ENCODE peak calls at places on chromosomes 2 and 18, in five cellular contexts. One of them, this sample, is unnamed.

GRCh38 chr2:37191253-37191652 is 2.8 kb upstream of the SULT6B1 start:
- DNase-seq in aorta: no peak
- DNase-seq in heart left ventricle: no peak
- DNase-seq in tibial artery: no peak
- DNase-seq in IMR-90: no peak
- DNase-seq in this sample: no peak

GRCh38 chr18:68797901-68798300 is at the start of gene CCDC102B:
- DNase-seq in aorta: no peak
- DNase-seq in heart left ventricle: no peak
- DNase-seq in tibial artery: no peak
- DNase-seq in IMR-90: peak; percentile 94
- DNase-seq in this sample: no peak

GRCh38 chr18:7617738-7618422 is 50.8 kb downstream of the PTPRM start:
- DNase-seq in aorta: no peak
- DNase-seq in heart left ventricle: peak; percentile 64
- DNase-seq in tibial artery: no peak
- DNase-seq in IMR-90: peak; percentile 70
- DNase-seq in this sample: no peak

GRCh38 chr18:10419420-10420103 is 34.9 kb upstream of the APCDD1 start:
- DNase-seq in aorta: no peak
- DNase-seq in heart left ventricle: no peak
- DNase-seq in tibial artery: no peak
- DNase-seq in IMR-90: peak; percentile 66
- DNase-seq in this sample: no peak

GRCh38 chr18:76991021-76991688 is 141.4 kb downstream of the MBP start:
- DNase-seq in aorta: no peak
- DNase-seq in heart left ventricle: no peak
- DNase-seq in tibial artery: no peak
- DNase-seq in IMR-90: no peak
- DNase-seq in this sample: no peak

GRCh38 chr2:149068225-149068995 is 29.9 kb downstream of the LYPD6B start:
- DNase-seq in aorta: no peak
- DNase-seq in heart left ventricle: no peak
- DNase-seq in tibial artery: no peak
- DNase-seq in IMR-90: no peak
- DNase-seq in this sample: no peak

GRCh38 chr2:3305431-3305830 is 72.2 kb downstream of the EIPR1 start:
- DNase-seq in aorta: peak; percentile 65
- DNase-seq in heart left ventricle: no peak
- DNase-seq in tibial artery: no peak
- DNase-seq in IMR-90: no peak
- DNase-seq in this sample: no peak

GRCh38 chr2:236558999-236559978 is 10.3 kb upstream of the ACKR3 start:
- DNase-seq in aorta: no peak
- DNase-seq in heart left ventricle: no peak
- DNase-seq in tibial artery: no peak
- DNase-seq in IMR-90: no peak
- DNase-seq in this sample: no peak

GRCh38 chr18:21457179-21457535 is 143.3 kb downstream of the ESCO1 start:
- DNase-seq in aorta: no peak
- DNase-seq in heart left ventricle: no peak
- DNase-seq in tibial artery: no peak
- DNase-seq in IMR-90: peak; percentile 9
- DNase-seq in this sample: no peak

GRCh38 chr18:59655661-59656060 is 41.6 kb downstream of the CCBE1 start:
- DNase-seq in aorta: no peak
- DNase-seq in heart left ventricle: no peak
- DNase-seq in tibial artery: no peak
- DNase-seq in IMR-90: no peak
- DNase-seq in this sample: no peak

GRCh38 chr2:219706823-219707281 is 79.4 kb downstream of the SLC4A3 start:
- DNase-seq in aorta: no peak
- DNase-seq in heart left ventricle: no peak
- DNase-seq in tibial artery: no peak
- DNase-seq in IMR-90: peak; percentile 67
- DNase-seq in this sample: peak; percentile 62

GRCh38 chr2:190088917-190089316 is 26.4 kb upstream of the MSTN start:
- DNase-seq in aorta: no peak
- DNase-seq in heart left ventricle: peak; percentile 44
- DNase-seq in tibial artery: no peak
- DNase-seq in IMR-90: peak; percentile 71
- DNase-seq in this sample: no peak

GRCh38 chr2:65386340-65386739 is 46.1 kb downstream of the SPRED2 start:
- DNase-seq in aorta: no peak
- DNase-seq in heart left ventricle: no peak
- DNase-seq in tibial artery: no peak
- DNase-seq in IMR-90: no peak
- DNase-seq in this sample: no peak

GRCh38 chr2:149559341-149560068 is 28.1 kb downstream of the MMADHC start:
- DNase-seq in aorta: no peak
- DNase-seq in heart left ventricle: no peak
- DNase-seq in tibial artery: no peak
- DNase-seq in IMR-90: no peak
- DNase-seq in this sample: no peak

GRCh38 chr2:27322301-27322765 is 564 bp downstream of the MPV17 start:
- DNase-seq in aorta: no peak
- DNase-seq in heart left ventricle: no peak
- DNase-seq in tibial artery: no peak
- DNase-seq in IMR-90: peak; percentile 8
- DNase-seq in this sample: peak; percentile 49

GRCh38 chr18:76445275-76445674 is 49.8 kb downstream of the ZNF516 start:
- DNase-seq in aorta: no peak
- DNase-seq in heart left ventricle: no peak
- DNase-seq in tibial artery: no peak
- DNase-seq in IMR-90: peak; percentile 84
- DNase-seq in this sample: no peak

GRCh38 chr2:73716518-73717250 is 20.5 kb downstream of the TPRKB start:
- DNase-seq in aorta: no peak
- DNase-seq in heart left ventricle: no peak
- DNase-seq in tibial artery: no peak
- DNase-seq in IMR-90: peak; percentile 57
- DNase-seq in this sample: no peak

GRCh38 chr18:43526436-43527150 is 249.3 kb upstream of the SYT4 start:
- DNase-seq in aorta: no peak
- DNase-seq in heart left ventricle: no peak
- DNase-seq in tibial artery: no peak
- DNase-seq in IMR-90: no peak
- DNase-seq in this sample: no peak

GRCh38 chr2:45765847-45766254 is 114.4 kb downstream of the PRKCE start:
- DNase-seq in aorta: no peak
- DNase-seq in heart left ventricle: peak; percentile 33
- DNase-seq in tibial artery: no peak
- DNase-seq in IMR-90: peak; percentile 36
- DNase-seq in this sample: no peak

GRCh38 chr18:63322908-63323634 is 3.5 kb upstream of the BCL2 start:
- DNase-seq in aorta: no peak
- DNase-seq in heart left ventricle: peak; percentile 62
- DNase-seq in tibial artery: no peak
- DNase-seq in IMR-90: peak; percentile 73
- DNase-seq in this sample: no peak

GRCh38 chr2:165369131-165369935 is 100.2 kb upstream of the CSRNP3 start:
- DNase-seq in aorta: no peak
- DNase-seq in heart left ventricle: no peak
- DNase-seq in tibial artery: no peak
- DNase-seq in IMR-90: no peak
- DNase-seq in this sample: no peak

GRCh38 chr18:58263055-58263732 is 219.2 kb downstream of the NEDD4L start:
- DNase-seq in aorta: no peak
- DNase-seq in heart left ventricle: no peak
- DNase-seq in tibial artery: no peak
- DNase-seq in IMR-90: peak; percentile 24
- DNase-seq in this sample: no peak

GRCh38 chr2:3960106-3960505 is 256.7 kb downstream of the DCDC2C start:
- DNase-seq in aorta: no peak
- DNase-seq in heart left ventricle: no peak
- DNase-seq in tibial artery: no peak
- DNase-seq in IMR-90: no peak
- DNase-seq in this sample: no peak

GRCh38 chr2:240796543-240797499 is 23.2 kb downstream of the KIF1A start:
- DNase-seq in aorta: peak; percentile 44
- DNase-seq in heart left ventricle: no peak
- DNase-seq in tibial artery: no peak
- DNase-seq in IMR-90: no peak
- DNase-seq in this sample: peak; percentile 38

GRCh38 chr2:237096201-237096600 is 10.5 kb downstream of the COPS8 start:
- DNase-seq in aorta: no peak
- DNase-seq in heart left ventricle: no peak
- DNase-seq in tibial artery: no peak
- DNase-seq in IMR-90: no peak
- DNase-seq in this sample: no peak

GRCh38 chr2:120105360-120105759 is 92.5 kb downstream of the EPB41L5 start:
- DNase-seq in aorta: no peak
- DNase-seq in heart left ventricle: no peak
- DNase-seq in tibial artery: no peak
- DNase-seq in IMR-90: peak; percentile 13
- DNase-seq in this sample: no peak

GRCh38 chr2:13114391-13114790 is 397.7 kb downstream of the TRIB2 start:
- DNase-seq in aorta: no peak
- DNase-seq in heart left ventricle: no peak
- DNase-seq in tibial artery: no peak
- DNase-seq in IMR-90: peak; percentile 11
- DNase-seq in this sample: no peak

GRCh38 chr2:227370791-227371312 is 8.3 kb downstream of the TM4SF20 start:
- DNase-seq in aorta: no peak
- DNase-seq in heart left ventricle: no peak
- DNase-seq in tibial artery: no peak
- DNase-seq in IMR-90: peak; percentile 85
- DNase-seq in this sample: no peak

GRCh38 chr2:103119352-103119751 is 357.5 kb downstream of the TMEM182 start:
- DNase-seq in aorta: no peak
- DNase-seq in heart left ventricle: no peak
- DNase-seq in tibial artery: no peak
- DNase-seq in IMR-90: no peak
- DNase-seq in this sample: no peak

DNA sequence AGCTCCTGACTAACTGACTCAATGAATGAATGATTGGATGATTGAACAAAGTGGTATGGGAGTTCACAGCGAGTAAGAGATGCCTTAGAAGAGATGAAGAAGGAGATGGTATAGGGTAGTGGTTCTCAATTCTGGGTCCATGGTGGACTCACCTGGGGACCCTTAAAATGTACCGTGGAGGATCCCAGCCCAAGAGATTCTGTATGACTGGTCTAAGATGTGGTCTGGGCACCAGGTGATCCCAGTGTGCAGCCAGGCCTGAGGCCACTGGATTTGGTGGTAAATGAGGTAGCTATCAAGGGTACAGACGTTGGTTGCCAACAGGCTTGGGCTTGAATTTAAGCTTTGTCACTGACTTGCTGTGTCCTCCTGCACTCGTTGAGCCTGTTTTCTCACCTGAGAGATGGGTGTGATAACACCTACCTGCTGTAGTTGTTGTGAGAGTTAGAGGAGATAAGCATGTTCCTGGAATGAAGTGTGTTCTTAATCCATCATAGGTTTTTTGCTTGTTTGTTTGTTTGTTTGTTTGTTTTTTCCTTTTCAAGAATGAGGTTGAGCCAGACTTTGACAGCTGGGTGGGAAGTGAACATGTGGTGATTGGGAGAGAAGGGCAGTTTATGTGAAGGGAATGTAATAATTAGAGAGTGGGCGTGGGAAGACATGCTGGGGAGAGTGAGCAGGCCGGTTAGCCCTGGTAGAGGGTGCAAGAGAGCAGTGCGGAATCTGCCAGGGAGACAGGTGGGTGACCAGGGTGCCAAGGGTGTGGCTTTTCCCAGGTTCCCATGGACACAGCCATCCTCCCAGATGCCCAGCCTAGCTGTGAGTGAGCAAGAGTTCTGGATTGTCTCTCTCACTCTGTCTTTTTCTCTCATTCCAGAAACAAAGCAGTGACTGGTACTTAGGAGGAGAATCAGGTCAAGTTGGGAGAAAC is 31.4 kb upstream of the IL1B start:
- DNase-seq in aorta: no peak
- DNase-seq in heart left ventricle: no peak
- DNase-seq in tibial artery: peak; percentile 31
- DNase-seq in IMR-90: no peak
- DNase-seq in this sample: no peak
- H3K9me3 ChIP-seq in aorta: no peaks in the 10 kb centered on the region
- H3K9me3 ChIP-seq in heart left ventricle: no peaks in the 10 kb centered on the region
- H3K9me3 ChIP-seq in tibial artery: no peaks in the 10 kb centered on the region
- H3K9me3 ChIP-seq in IMR-90: peaks cover 5% of the 10 kb centered on the region
- H3K9me3 ChIP-seq in this sample: no peaks in the 10 kb centered on the region

GRCh38 chr2:188319845-188320244 is 28.2 kb downstream of the GULP1 start:
- DNase-seq in aorta: no peak
- DNase-seq in heart left ventricle: no peak
- DNase-seq in tibial artery: no peak
- DNase-seq in IMR-90: no peak
- DNase-seq in this sample: no peak
- H3K27ac ChIP-seq in aorta: no peak overlapping the region
- H3K27ac ChIP-seq in heart left ventricle: no peak overlapping the region
- H3K27ac ChIP-seq in tibial artery: no peak overlapping the region
- H3K27ac ChIP-seq in IMR-90: no peak overlapping the region
- H3K27ac ChIP-seq in this sample: no peak overlapping the region

GRCh38 chr2:136437461-136437860 is 319.5 kb upstream of the CXCR4 start:
- DNase-seq in aorta: no peak
- DNase-seq in heart left ventricle: no peak
- DNase-seq in tibial artery: no peak
- DNase-seq in IMR-90: no peak
- DNase-seq in this sample: no peak

GRCh38 chr2:136436921-136437320 is 319.0 kb upstream of the CXCR4 start:
- DNase-seq in aorta: no peak
- DNase-seq in heart left ventricle: no peak
- DNase-seq in tibial artery: no peak
- DNase-seq in IMR-90: no peak
- DNase-seq in this sample: no peak

GRCh38 chr2:136439277-136439676 is 321.3 kb upstream of the CXCR4 start:
- DNase-seq in aorta: no peak
- DNase-seq in heart left ventricle: no peak
- DNase-seq in tibial artery: no peak
- DNase-seq in IMR-90: no peak
- DNase-seq in this sample: no peak

GRCh38 chr2:136434251-136434715 is 316.3 kb upstream of the CXCR4 start:
- DNase-seq in aorta: no peak
- DNase-seq in heart left ventricle: no peak
- DNase-seq in tibial artery: no peak
- DNase-seq in IMR-90: no peak
- DNase-seq in this sample: no peak
- H3K4me1 ChIP-seq in aorta: no peaks in the 10 kb centered on the region
- H3K4me1 ChIP-seq in heart left ventricle: no peaks in the 10 kb centered on the region
- H3K4me1 ChIP-seq in tibial artery: no peaks in the 10 kb centered on the region
- H3K4me1 ChIP-seq in IMR-90: no peaks in the 10 kb centered on the region
- H3K4me1 ChIP-seq in this sample: no peaks in the 10 kb centered on the region

GRCh38 chr2:129462967-129463366 is 516.5 kb upstream of the RAB6C start:
- DNase-seq in aorta: no peak
- DNase-seq in heart left ventricle: no peak
- DNase-seq in tibial artery: no peak
- DNase-seq in IMR-90: no peak
- DNase-seq in this sample: no peak

GRCh38 chr2:129464631-129465030 is 514.8 kb upstream of the RAB6C start:
- DNase-seq in aorta: no peak
- DNase-seq in heart left ventricle: no peak
- DNase-seq in tibial artery: no peak
- DNase-seq in IMR-90: no peak
- DNase-seq in this sample: no peak

GRCh38 chr2:129466389-129466788 is 513.1 kb upstream of the RAB6C start:
- DNase-seq in aorta: no peak
- DNase-seq in heart left ventricle: no peak
- DNase-seq in tibial artery: no peak
- DNase-seq in IMR-90: no peak
- DNase-seq in this sample: no peak

GRCh38 chr2:129464036-129464435 is 515.4 kb upstream of the RAB6C start:
- DNase-seq in aorta: no peak
- DNase-seq in heart left ventricle: no peak
- DNase-seq in tibial artery: no peak
- DNase-seq in IMR-90: no peak
- DNase-seq in this sample: no peak

GRCh38 chr2:129465045-129465444 is 514.4 kb upstream of the RAB6C start:
- DNase-seq in aorta: no peak
- DNase-seq in heart left ventricle: no peak
- DNase-seq in tibial artery: no peak
- DNase-seq in IMR-90: no peak
- DNase-seq in this sample: no peak
- H3K9me3 ChIP-seq in aorta: no peaks in the 10 kb centered on the region
- H3K9me3 ChIP-seq in heart left ventricle: no peaks in the 10 kb centered on the region
- H3K9me3 ChIP-seq in tibial artery: no peaks in the 10 kb centered on the region
- H3K9me3 ChIP-seq in IMR-90: peaks cover 60% of the 10 kb centered on the region
- H3K9me3 ChIP-seq in this sample: no peaks in the 10 kb centered on the region